ENCODE peak calls at places on chromosomes 16 and 17, in five cellular contexts. V, L, J, G and H are unnamed samples.
A peak's percentile ranks its signal among the peaks of the same experiment; 100 is the strongest.

GRCh38 chr16:88628512-88628974 is 9.8 kb upstream of the IL17C start:
- DNase-seq in G (no peak), L (no peak), J (no peak), V (no peak), H (no peak)

GRCh38 chr17:17042851-17043667 is 802 bp downstream of the MPRIP start:
- DNase-seq in V (peak; percentile 46), J (peak; percentile 70), L (peak; percentile 66), G (peak; percentile 21), H (peak; percentile 57)

GRCh38 chr17:63537991-63538692 is 12.1 kb upstream of the DCAF7 start:
- DNase-seq in G (no peak), V (peak; percentile 4), J (no peak), L (no peak), H (no peak)

GRCh38 chr17:45782889-45783592 is 1.1 kb upstream of the CRHR1 start:
- DNase-seq in V (no peak), G (no peak), L (no peak), J (no peak), H (no peak)

GRCh38 chr16:85249830-85250455 is 137.7 kb upstream of the CIBAR2 start:
- DNase-seq in V (no peak), G (no peak), L (no peak), J (no peak), H (no peak)

GRCh38 chr16:82758406-82758805 is 131.6 kb downstream of the CDH13 start:
- DNase-seq in G (no peak), V (no peak), J (no peak), L (no peak), H (no peak)

GRCh38 chr17:5971969-5972368 is 98.2 kb upstream of the WSCD1 start:
- DNase-seq in V (no peak), L (no peak), J (no peak), G (no peak), H (no peak)

GRCh38 chr17:41392278-41392677 is 5.1 kb downstream of the KRT31 start:
- DNase-seq in V (peak; percentile 42), G (no peak), L (no peak), J (peak; percentile 69), H (peak; percentile 33)

GRCh38 chr17:75019146-75019545 is 6.7 kb downstream of the MRPL58 start:
- DNase-seq in J (no peak), V (no peak), G (no peak), L (no peak), H (no peak)

GRCh38 chr17:45112559-45113423 is 19.5 kb downstream of the PLCD3 start:
- DNase-seq in G (no peak), J (no peak), L (no peak), V (no peak), H (no peak)

GRCh38 chr16:57601801-57602478 is 26.5 kb upstream of the ADGRG1 start:
- DNase-seq in G (no peak), J (peak; percentile 72), V (no peak), L (no peak), H (no peak)

GRCh38 chr16:68782198-68783174 is 45.4 kb downstream of the CDH1 start:
- DNase-seq in V (no peak), G (no peak), L (no peak), J (peak; percentile 22), H (no peak)

GRCh38 chr17:7842950-7843535 is 9.0 kb downstream of the KDM6B start:
- DNase-seq in G (peak; percentile 62), V (peak; percentile 85), J (peak; percentile 92), L (peak; percentile 84), H (peak; percentile 87)

GRCh38 chr16:3652373-3653037 is 2.0 kb upstream of the DNASE1 start:
- DNase-seq in L (peak; percentile 52), V (no peak), J (no peak), G (no peak), H (no peak)